ENCODE peak calls at places on chromosomes 5 and 9, in four cellular contexts. K is K562, E is PC-3, T is mammary epithelial cell. G is an unnamed sample.

GRCh38 chr5:90305022-90305720 is 104.4 kb downstream of the CETN3 start:
- DNase-seq in K (no peak), E (no peak), T (no peak), G (no peak)

GRCh38 chr9:14300588-14300987 is 13.4 kb downstream of the NFIB start:
- DNase-seq in K (no peak), T (no peak), E (no peak), G (no peak)

GRCh38 chr5:39648539-39649200 is 223.9 kb upstream of the DAB2 start:
- DNase-seq in K (no peak), T (peak; percentile 73), E (peak; percentile 93), G (no peak)

GRCh38 chr5:138504799-138505198 is 38.2 kb downstream of the ETF1 start:
- DNase-seq in E (peak; percentile 7), K (no peak), T (peak; percentile 95), G (no peak)

GRCh38 chr5:153753645-153754432 is 263.4 kb downstream of the GRIA1 start:
- DNase-seq in T (peak; percentile 60), K (no peak), E (peak; percentile 15), G (no peak)

GRCh38 chr5:126577415-126577814 is 17.6 kb downstream of the ALDH7A1 start:
- DNase-seq in T (no peak), K (no peak), E (no peak), G (no peak)

GRCh38 chr5:56987171-56987570 is 35.2 kb upstream of the MIER3 start:
- DNase-seq in K (no peak), T (no peak), E (no peak), G (no peak)

GRCh38 chr9:37732086-37732744 is 21.4 kb upstream of the TRMT10B start:
- DNase-seq in E (no peak), T (no peak), K (no peak), G (no peak)

GRCh38 chr5:76737131-76737556 is 21.2 kb downstream of the F2R start:
- DNase-seq in T (no peak), K (no peak), E (no peak), G (no peak)

GRCh38 chr9:32706004-32706749 is 70.7 kb upstream of the TAF1L start:
- DNase-seq in T (no peak), E (peak; percentile 41), K (no peak), G (no peak)

GRCh38 chr9:81305561-81306182 is 383.7 kb downstream of the TLE1 start:
- DNase-seq in T (no peak), K (no peak), E (no peak), G (no peak)

GRCh38 chr9:117074782-117075510 is 339.9 kb downstream of the ASTN2 start:
- DNase-seq in K (no peak), E (no peak), T (no peak), G (no peak)

GRCh38 chr5:36685631-36686147 is 79.3 kb downstream of the SLC1A3 start:
- DNase-seq in E (no peak), T (no peak), K (no peak), G (no peak)

GRCh38 chr9:75455444-75455921 is 367.2 kb downstream of the OSTF1 start:
- DNase-seq in K (no peak), T (peak; percentile 7), E (no peak), G (no peak)

GRCh38 chr9:16406536-16407225 is 463.8 kb downstream of the BNC2 start:
- DNase-seq in K (no peak), E (no peak), T (no peak), G (no peak)

GRCh38 chr9:92983984-92984589 is 36.8 kb downstream of the FGD3 start:
- DNase-seq in K (no peak), E (peak; percentile 29), T (peak; percentile 31), G (peak; percentile 46)

GRCh38 chr5:2888520-2889060 is 137.1 kb upstream of the IRX2 start:
- DNase-seq in K (no peak), T (no peak), E (no peak), G (no peak)

GRCh38 chr9:112061152-112061740 is 113.9 kb downstream of the SUSD1 start:
- DNase-seq in E (peak; percentile 90), K (peak; percentile 60), T (peak; percentile 97), G (peak; percentile 32)

GRCh38 chr9:91379461-91379860 is 17.7 kb upstream of the AUH start:
- DNase-seq in K (no peak), T (no peak), E (no peak), G (no peak)

GRCh38 chr5:147876626-147877025 is 1.9 kb upstream of the SCGB3A2 start:
- DNase-seq in K (no peak), T (no peak), E (peak; percentile 64), G (no peak)

GRCh38 chr9:124255222-124255621 is 2.5 kb upstream of the NEK6 start:
- DNase-seq in K (no peak), E (no peak), T (no peak), G (no peak)

GRCh38 chr5:14060218-14060617 is 82.9 kb upstream of the TRIO start:
- DNase-seq in T (no peak), K (no peak), E (no peak), G (no peak)

GRCh38 chr5:143023447-143024096 is 253.4 kb downstream of the ARHGAP26 start:
- DNase-seq in K (no peak), T (no peak), E (no peak), G (no peak)

GRCh38 chr5:116944171-116944570 is 369.5 kb upstream of the SEMA6A start:
- DNase-seq in E (no peak), K (no peak), T (peak; percentile 40), G (no peak)

GRCh38 chr5:158074992-158075769 is 216.2 kb upstream of the CLINT1 start:
- DNase-seq in K (peak; percentile 53), T (peak; percentile 35), E (peak; percentile 86), G (peak; percentile 65)

GRCh38 chr9:16825971-16826370 is 44.5 kb downstream of the BNC2 start:
- DNase-seq in K (no peak), E (peak; percentile 20), T (no peak), G (no peak)

GRCh38 chr5:35303152-35303551 is 72.9 kb upstream of the PRLR start:
- DNase-seq in E (no peak), T (no peak), K (no peak), G (no peak)

GRCh38 chr5:90809695-90810094 is 251.1 kb downstream of the ADGRV1 start:
- DNase-seq in E (no peak), T (no peak), K (no peak), G (no peak)

GRCh38 chr9:119765632-119766031 is 396.4 kb upstream of the BRINP1 start:
- DNase-seq in E (no peak), K (no peak), T (no peak), G (no peak)

GRCh38 chr9:127218818-127219217 is 45.8 kb upstream of the GARNL3 start:
- DNase-seq in E (no peak), K (no peak), T (no peak), G (no peak)

DNA sequence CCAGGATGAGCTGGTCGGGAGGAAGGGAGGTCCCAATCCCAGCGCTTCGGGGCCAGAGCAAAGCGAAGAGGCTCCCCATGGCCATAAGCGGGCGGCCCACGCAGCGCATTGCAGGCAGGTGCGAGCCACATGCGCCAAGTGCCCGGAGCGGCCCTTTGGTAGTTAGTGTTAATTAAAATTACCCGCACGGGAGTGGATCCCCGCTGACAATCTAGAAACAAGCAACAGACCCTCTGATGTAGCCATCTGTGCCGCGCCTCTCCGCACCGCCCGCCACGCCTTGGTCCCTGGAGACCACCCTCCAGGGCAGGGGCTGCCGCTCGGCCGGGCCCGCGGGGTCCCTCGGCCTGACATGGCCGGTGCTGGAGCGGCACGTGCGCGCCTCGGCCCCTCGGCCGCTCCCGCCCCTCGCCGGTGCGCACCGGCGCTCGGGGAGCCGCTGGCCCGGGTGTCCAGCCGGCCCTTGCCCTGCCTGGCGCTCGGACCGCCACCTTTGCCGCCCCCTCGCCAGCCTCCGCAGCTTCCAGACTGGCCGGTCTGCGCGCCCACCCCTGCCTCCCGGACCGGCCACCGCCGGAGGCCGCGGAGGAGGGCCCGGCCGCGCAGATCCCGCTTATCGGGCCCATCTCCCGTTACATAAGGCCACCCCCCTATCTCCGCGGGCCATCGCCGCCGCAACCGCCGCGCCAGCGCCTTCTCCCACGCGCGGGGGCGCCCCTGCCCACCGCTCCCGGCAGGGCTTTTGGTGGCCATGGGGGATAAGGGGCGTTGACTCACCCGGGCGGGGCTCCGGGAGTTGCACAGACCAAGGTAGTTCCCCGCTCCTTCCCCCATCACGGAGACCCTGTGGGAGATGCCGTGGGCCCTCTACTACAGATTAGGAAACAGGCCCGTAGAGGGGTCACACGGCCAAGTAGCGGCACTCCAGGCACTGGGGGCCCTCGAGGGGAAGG is 1.9 kb upstream of the IL13 start:
- DNase-seq in K (no peak), E (no peak), T (no peak), G (no peak)
- TF ChIP-seq EZH2 in K (no peak), E (no peak), T (peak; percentile 24), G (no peak)

DNA sequence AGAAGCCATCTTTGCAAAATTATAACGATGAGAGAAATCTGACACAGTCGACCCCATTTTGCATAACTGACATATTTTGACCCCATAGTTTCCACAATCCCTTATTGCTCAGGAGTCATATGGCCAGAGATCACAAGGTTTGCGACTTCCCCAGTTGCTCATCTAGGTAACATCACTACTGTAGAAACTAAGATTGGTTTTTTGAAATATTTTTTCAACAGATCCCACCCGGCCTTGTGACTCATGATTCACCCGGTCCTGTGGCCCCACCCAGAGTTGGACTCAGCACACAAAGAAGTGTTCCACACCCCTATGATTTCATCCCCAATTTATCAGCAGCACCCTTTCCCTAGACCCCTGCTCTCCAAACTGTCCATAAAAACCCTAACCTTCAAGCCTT is 50.2 kb downstream of the TIMD4 start:
- DNase-seq in T (no peak), K (no peak), E (no peak), G (no peak)
- H3K4me2 ChIP-seq in T (no peak overlapping the region), K (no peak overlapping the region), E (no peak overlapping the region), G (no peak overlapping the region)

GRCh38 chr5:133112026-133112660 is 60.3 kb downstream of the HSPA4 start:
- DNase-seq in T (no peak), E (no peak), K (no peak), G (no peak)

GRCh38 chr5:133108481-133108921 is 56.7 kb downstream of the HSPA4 start:
- DNase-seq in E (no peak), T (no peak), K (no peak), G (no peak)

GRCh38 chr5:133110709-133111108 is 58.9 kb downstream of the HSPA4 start:
- DNase-seq in E (no peak), T (no peak), K (no peak), G (no peak)

GRCh38 chr5:133111299-133111698 is 59.5 kb downstream of the HSPA4 start:
- DNase-seq in T (peak; percentile 76), K (peak; percentile 79), E (peak; percentile 80), G (peak; percentile 80)

GRCh38 chr5:133109655-133110483 is 58.1 kb downstream of the HSPA4 start:
- DNase-seq in E (no peak), K (no peak), T (no peak), G (no peak)
- H3K4me1 ChIP-seq in E (no peaks in the 10 kb centered on the region), K (peaks cover 3% of the 10 kb centered on the region), T (peaks cover 20% of the 10 kb centered on the region), G (peaks cover 4% of the 10 kb centered on the region)

DNA sequence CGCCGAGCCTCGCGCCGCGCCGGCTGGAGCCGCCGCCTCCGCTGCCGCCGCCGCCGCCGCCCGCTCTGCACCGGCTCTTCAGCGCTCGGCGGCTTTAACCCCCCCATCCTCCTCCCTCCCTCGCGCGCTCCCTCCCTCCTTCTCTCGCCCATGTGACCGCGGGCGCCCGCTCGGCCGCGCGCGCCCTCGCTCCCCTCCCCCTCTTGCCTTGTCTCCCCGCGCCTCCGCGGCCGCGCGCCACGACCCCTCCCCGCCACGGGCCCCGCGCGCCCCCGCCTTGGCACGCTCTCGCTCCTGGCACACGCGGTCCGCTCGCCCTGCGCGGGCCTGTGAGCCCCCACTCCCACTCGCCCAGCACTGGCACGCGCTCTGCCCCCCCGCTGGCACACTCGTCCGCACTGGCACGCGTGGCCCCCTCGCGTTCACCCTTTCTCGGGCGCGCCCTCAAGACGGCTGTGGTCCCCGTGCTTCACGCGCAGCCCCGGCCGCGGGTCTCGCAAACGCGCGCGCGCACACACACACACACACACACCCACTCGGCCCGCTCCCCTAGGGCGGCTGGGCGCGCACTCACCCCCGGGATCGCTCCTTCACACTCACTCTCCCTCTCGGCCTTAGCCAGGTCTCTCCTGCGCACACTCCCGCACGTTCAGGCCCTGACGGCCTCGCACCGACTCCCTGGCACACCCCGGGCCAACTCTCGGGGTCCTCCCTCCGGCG is at the start of gene CNTFR:
- DNase-seq in T (no peak), K (peak; percentile 66), E (no peak), G (no peak)
- TF ChIP-seq EZH2 in T (no peak), K (no peak), E (no peak), G (no peak)